ENCODE peak calls at places on chromosomes 12 and 14, in eight cellular contexts. One of them, this sample, is unnamed.

GRCh38 chr14:91869556-91869955 is 2.2 kb upstream of the TC2N start:
- DNase-seq in GM12878: no peak
- DNase-seq in breast epithelium: no peak
- DNase-seq in prostate gland: no peak
- DNase-seq in testis: no peak
- DNase-seq in body of pancreas: peak
- DNase-seq in A549: no peak
- DNase-seq in HCT116: no peak
- DNase-seq in this sample: no peak

GRCh38 chr14:93717222-93717967 is 70.9 kb downstream of the PRIMA1 start:
- DNase-seq in GM12878: no peak
- DNase-seq in prostate gland: no peak
- DNase-seq in breast epithelium: no peak
- DNase-seq in A549: no peak
- DNase-seq in body of pancreas: no peak
- DNase-seq in HCT116: no peak
- DNase-seq in testis: no peak
- DNase-seq in this sample: no peak

GRCh38 chr12:105378821-105379400 is 48.4 kb downstream of the C12orf75 start:
- DNase-seq in HCT116: no peak
- DNase-seq in A549: peak
- DNase-seq in testis: peak
- DNase-seq in breast epithelium: no peak
- DNase-seq in prostate gland: no peak
- DNase-seq in body of pancreas: no peak
- DNase-seq in GM12878: no peak
- DNase-seq in this sample: no peak

GRCh38 chr12:132954471-132955048 is 1.5 kb downstream of the ZNF605 start:
- DNase-seq in body of pancreas: no peak
- DNase-seq in testis: no peak
- DNase-seq in GM12878: no peak
- DNase-seq in prostate gland: no peak
- DNase-seq in A549: no peak
- DNase-seq in HCT116: no peak
- DNase-seq in breast epithelium: no peak
- DNase-seq in this sample: no peak

GRCh38 chr14:97218713-97219355 is 421.7 kb downstream of the VRK1 start:
- DNase-seq in GM12878: no peak
- DNase-seq in prostate gland: no peak
- DNase-seq in breast epithelium: no peak
- DNase-seq in HCT116: no peak
- DNase-seq in testis: peak
- DNase-seq in A549: peak
- DNase-seq in body of pancreas: peak
- DNase-seq in this sample: no peak

GRCh38 chr14:61145258-61145902 is 135.8 kb downstream of the TMEM30B start:
- DNase-seq in prostate gland: peak
- DNase-seq in body of pancreas: no peak
- DNase-seq in HCT116: no peak
- DNase-seq in testis: no peak
- DNase-seq in GM12878: no peak
- DNase-seq in breast epithelium: no peak
- DNase-seq in A549: no peak
- DNase-seq in this sample: no peak

GRCh38 chr14:50910495-50911420 is 33.5 kb downstream of the PYGL start:
- DNase-seq in breast epithelium: no peak
- DNase-seq in A549: no peak
- DNase-seq in body of pancreas: no peak
- DNase-seq in testis: no peak
- DNase-seq in HCT116: no peak
- DNase-seq in prostate gland: no peak
- DNase-seq in GM12878: no peak
- DNase-seq in this sample: no peak

GRCh38 chr12:64610092-64610659 is at the start of gene RASSF3:
- DNase-seq in A549: peak
- DNase-seq in GM12878: no peak
- DNase-seq in prostate gland: peak
- DNase-seq in HCT116: peak
- DNase-seq in testis: peak
- DNase-seq in body of pancreas: peak
- DNase-seq in breast epithelium: peak
- DNase-seq in this sample: peak

GRCh38 chr12:111557271-111558106 is 41.6 kb downstream of the ATXN2 start:
- DNase-seq in GM12878: no peak
- DNase-seq in A549: no peak
- DNase-seq in HCT116: no peak
- DNase-seq in breast epithelium: no peak
- DNase-seq in testis: no peak
- DNase-seq in prostate gland: no peak
- DNase-seq in body of pancreas: no peak
- DNase-seq in this sample: no peak

GRCh38 chr12:52093346-52093745 is 13.8 kb downstream of the SMIM41 start:
- DNase-seq in body of pancreas: peak
- DNase-seq in A549: no peak
- DNase-seq in HCT116: no peak
- DNase-seq in testis: no peak
- DNase-seq in breast epithelium: no peak
- DNase-seq in GM12878: no peak
- DNase-seq in prostate gland: no peak
- DNase-seq in this sample: no peak

GRCh38 chr12:110281549-110282342 is 699 bp downstream of the ATP2A2 start:
- DNase-seq in body of pancreas: peak
- DNase-seq in breast epithelium: peak
- DNase-seq in prostate gland: peak
- DNase-seq in A549: peak
- DNase-seq in testis: peak
- DNase-seq in HCT116: no peak
- DNase-seq in GM12878: no peak
- DNase-seq in this sample: peak

GRCh38 chr14:58772814-58773620 is 135.3 kb downstream of the DACT1 start:
- DNase-seq in breast epithelium: no peak
- DNase-seq in A549: no peak
- DNase-seq in GM12878: no peak
- DNase-seq in body of pancreas: no peak
- DNase-seq in HCT116: peak
- DNase-seq in prostate gland: no peak
- DNase-seq in testis: no peak
- DNase-seq in this sample: no peak

GRCh38 chr12:6612247-6612646 is 5.1 kb upstream of the CHD4 start:
- DNase-seq in HCT116: no peak
- DNase-seq in testis: no peak
- DNase-seq in A549: no peak
- DNase-seq in body of pancreas: no peak
- DNase-seq in breast epithelium: no peak
- DNase-seq in GM12878: no peak
- DNase-seq in prostate gland: no peak
- DNase-seq in this sample: no peak

GRCh38 chr14:104694991-104695659 is 5.7 kb downstream of the INF2 start:
- DNase-seq in body of pancreas: no peak
- DNase-seq in breast epithelium: no peak
- DNase-seq in GM12878: no peak
- DNase-seq in A549: no peak
- DNase-seq in HCT116: no peak
- DNase-seq in testis: no peak
- DNase-seq in prostate gland: no peak
- DNase-seq in this sample: peak

DNA sequence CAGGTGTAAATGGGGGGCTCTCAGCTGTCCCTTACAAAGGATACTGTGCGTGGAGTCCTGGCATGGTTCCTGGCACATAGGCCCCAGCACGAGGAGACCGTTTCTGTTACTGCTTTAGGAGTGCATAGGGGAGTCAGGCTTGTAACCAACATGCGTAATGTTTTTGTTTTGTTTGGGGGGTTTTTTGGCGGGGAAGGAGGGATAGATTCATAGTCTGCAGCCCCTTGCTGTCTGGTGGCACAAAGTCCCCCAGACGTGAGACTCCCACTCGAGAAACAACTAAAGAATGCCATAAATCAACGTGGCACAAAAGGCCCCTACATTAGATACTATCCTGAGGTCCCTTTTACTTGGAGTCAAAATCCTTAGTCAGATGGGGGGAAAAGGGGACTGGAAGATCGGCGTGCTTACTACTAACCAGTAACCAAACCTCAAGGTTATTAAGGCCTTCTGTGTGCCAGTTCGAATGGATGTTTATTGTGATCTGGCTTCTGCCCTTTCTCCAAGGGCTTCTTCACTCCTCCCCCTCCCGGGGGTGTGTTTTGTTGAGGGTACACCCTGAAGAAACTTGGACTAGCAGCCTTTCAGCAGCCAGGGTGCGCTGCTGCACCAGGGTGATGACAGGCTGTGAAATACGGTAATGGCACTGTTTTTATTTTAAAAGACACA is 873 bp downstream of the ISCU start:
- DNase-seq in A549: peak
- DNase-seq in body of pancreas: peak
- DNase-seq in prostate gland: peak
- DNase-seq in HCT116: peak
- DNase-seq in breast epithelium: peak
- DNase-seq in GM12878: peak
- DNase-seq in testis: peak
- DNase-seq in this sample: peak
- TF ChIP-seq POLR2A in A549: no peak
- TF ChIP-seq POLR2A in body of pancreas: no peak
- TF ChIP-seq POLR2A in prostate gland: no peak
- TF ChIP-seq POLR2A in HCT116: no peak
- TF ChIP-seq POLR2A in breast epithelium: no peak
- TF ChIP-seq POLR2A in GM12878: peak
- TF ChIP-seq POLR2A in testis: no peak
- TF ChIP-seq POLR2A in this sample: peak

GRCh38 chr14:56129941-56130340 is 11.7 kb downstream of the PELI2 start:
- DNase-seq in GM12878: no peak
- DNase-seq in testis: no peak
- DNase-seq in HCT116: no peak
- DNase-seq in body of pancreas: peak
- DNase-seq in prostate gland: no peak
- DNase-seq in A549: no peak
- DNase-seq in breast epithelium: no peak
- DNase-seq in this sample: no peak
- H3K4me3 ChIP-seq in GM12878: no peak
- H3K4me3 ChIP-seq in testis: no peak
- H3K4me3 ChIP-seq in HCT116: no peak
- H3K4me3 ChIP-seq in body of pancreas: no peak
- H3K4me3 ChIP-seq in prostate gland: no peak
- H3K4me3 ChIP-seq in A549: no peak
- H3K4me3 ChIP-seq in breast epithelium: no peak
- H3K4me3 ChIP-seq in this sample: no peak

GRCh38 chr14:89165189-89165809 is 251.7 kb downstream of the FOXN3 start:
- DNase-seq in prostate gland: no peak
- DNase-seq in breast epithelium: no peak
- DNase-seq in body of pancreas: no peak
- DNase-seq in GM12878: peak
- DNase-seq in HCT116: no peak
- DNase-seq in A549: no peak
- DNase-seq in testis: no peak
- DNase-seq in this sample: no peak
- TF ChIP-seq POLR2A in prostate gland: no peak
- TF ChIP-seq POLR2A in breast epithelium: no peak
- TF ChIP-seq POLR2A in body of pancreas: no peak
- TF ChIP-seq POLR2A in GM12878: peak
- TF ChIP-seq POLR2A in HCT116: no peak
- TF ChIP-seq POLR2A in A549: no peak
- TF ChIP-seq POLR2A in testis: no peak
- TF ChIP-seq POLR2A in this sample: no peak

GRCh38 chr12:3249081-3249800 is 172.1 kb downstream of the TSPAN9 start:
- DNase-seq in breast epithelium: no peak
- DNase-seq in GM12878: no peak
- DNase-seq in prostate gland: no peak
- DNase-seq in HCT116: no peak
- DNase-seq in testis: no peak
- DNase-seq in body of pancreas: no peak
- DNase-seq in A549: no peak
- DNase-seq in this sample: no peak
- H3K4me3 ChIP-seq in breast epithelium: no peak
- H3K4me3 ChIP-seq in GM12878: no peak
- H3K4me3 ChIP-seq in prostate gland: no peak
- H3K4me3 ChIP-seq in HCT116: no peak
- H3K4me3 ChIP-seq in testis: no peak
- H3K4me3 ChIP-seq in body of pancreas: no peak
- H3K4me3 ChIP-seq in A549: no peak
- H3K4me3 ChIP-seq in this sample: no peak

GRCh38 chr14:21261824-21262223 is 7.4 kb downstream of the HNRNPC start:
- DNase-seq in testis: no peak
- DNase-seq in GM12878: no peak
- DNase-seq in A549: no peak
- DNase-seq in body of pancreas: no peak
- DNase-seq in prostate gland: no peak
- DNase-seq in breast epithelium: no peak
- DNase-seq in HCT116: no peak
- DNase-seq in this sample: no peak

GRCh38 chr14:21262410-21262809 is 6.8 kb downstream of the HNRNPC start:
- DNase-seq in breast epithelium: no peak
- DNase-seq in body of pancreas: no peak
- DNase-seq in testis: no peak
- DNase-seq in HCT116: no peak
- DNase-seq in GM12878: no peak
- DNase-seq in A549: no peak
- DNase-seq in prostate gland: no peak
- DNase-seq in this sample: no peak

GRCh38 chr14:21267431-21267845 is 1.8 kb downstream of the HNRNPC start:
- DNase-seq in GM12878: no peak
- DNase-seq in body of pancreas: no peak
- DNase-seq in A549: no peak
- DNase-seq in HCT116: no peak
- DNase-seq in prostate gland: no peak
- DNase-seq in breast epithelium: no peak
- DNase-seq in testis: no peak
- DNase-seq in this sample: no peak

GRCh38 chr14:21263284-21264024 is 5.8 kb downstream of the HNRNPC start:
- DNase-seq in testis: no peak
- DNase-seq in body of pancreas: no peak
- DNase-seq in HCT116: no peak
- DNase-seq in breast epithelium: no peak
- DNase-seq in GM12878: no peak
- DNase-seq in A549: no peak
- DNase-seq in prostate gland: no peak
- DNase-seq in this sample: no peak

DNA sequence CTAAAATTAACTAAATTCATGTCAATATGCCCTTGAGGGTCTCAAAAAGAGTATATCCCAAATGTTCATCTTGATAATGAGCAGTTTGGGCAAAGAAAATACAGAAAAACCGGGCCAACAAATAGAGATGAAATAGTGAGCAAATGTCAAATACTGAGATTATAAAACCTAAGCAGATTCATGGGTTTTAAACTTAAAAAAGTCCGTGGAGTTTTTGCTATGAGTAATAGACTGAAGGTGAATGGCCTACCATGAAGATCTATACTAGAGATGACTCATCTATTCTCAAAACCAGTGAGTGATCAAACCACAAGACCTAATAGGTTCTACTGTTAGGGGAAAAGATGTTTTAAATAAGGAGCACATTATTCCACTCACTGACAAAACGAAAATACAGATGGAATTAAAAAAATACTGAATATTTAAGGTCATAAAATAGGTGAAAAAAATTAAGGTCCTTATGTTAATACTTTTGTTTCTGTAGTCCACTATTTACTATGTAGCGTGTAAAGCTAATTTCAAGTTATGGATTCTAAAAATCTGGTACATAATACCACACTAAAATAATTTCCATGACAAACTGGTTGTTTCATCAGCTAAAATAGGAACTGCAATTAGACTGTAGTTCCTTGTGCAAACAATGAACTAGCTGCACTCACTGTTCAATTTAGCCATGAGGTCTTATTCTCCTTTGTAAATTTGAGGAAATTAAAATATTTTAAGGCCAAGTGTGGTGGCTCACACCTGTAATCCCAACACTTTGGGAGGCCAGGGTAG is 5.0 kb downstream of the HNRNPC start:
- DNase-seq in testis: no peak
- DNase-seq in A549: no peak
- DNase-seq in breast epithelium: no peak
- DNase-seq in HCT116: no peak
- DNase-seq in prostate gland: no peak
- DNase-seq in GM12878: peak
- DNase-seq in body of pancreas: no peak
- DNase-seq in this sample: no peak
- TF ChIP-seq POLR2A in testis: no peak
- TF ChIP-seq POLR2A in A549: no peak
- TF ChIP-seq POLR2A in breast epithelium: no peak
- TF ChIP-seq POLR2A in HCT116: no peak
- TF ChIP-seq POLR2A in prostate gland: no peak
- TF ChIP-seq POLR2A in GM12878: no peak
- TF ChIP-seq POLR2A in body of pancreas: no peak
- TF ChIP-seq POLR2A in this sample: no peak